ENCODE peak calls at places on chromosome 1, in six cellular contexts. C is KBM-7; N is activated T-helper 1 cell treated with anti-CD3 and anti-CD28 coated beads, Interleukin-2, amount 50 U/mL, for 16 hours; A is NCI-H460; O is HL-60; L is stimulated activated CD8-positive, alpha-beta memory T cell treated with anti-CD3 and anti-CD28 coated beads, Interleukin-2, amount 100 ng/mL, for 48 hours. K is an unnamed sample.

GRCh38 chr1:70043806-70044205 is 161.6 kb downstream of the LRRC40 start:
- DNase-seq in C (no peak), N (no peak), A (peak), O (no peak), L (no peak), K (peak)

GRCh38 chr1:48019714-48020315 is 22.6 kb upstream of the TRABD2B start:
- DNase-seq in C (no peak), N (no peak), A (no peak), O (no peak), L (no peak), K (no peak)

GRCh38 chr1:239197871-239198270 is 188.5 kb upstream of the CHRM3 start:
- DNase-seq in C (no peak), N (no peak), A (no peak), O (no peak), L (no peak), K (no peak)

GRCh38 chr1:117561551-117561950 is 44.3 kb upstream of the TENT5C start:
- DNase-seq in C (no peak), N (no peak), A (no peak), O (no peak), L (no peak), K (no peak)

GRCh38 chr1:226429051-226429461 is 21.2 kb upstream of the PARP1 start:
- DNase-seq in C (peak), N (no peak), A (no peak), O (no peak), L (no peak), K (peak)

GRCh38 chr1:46084553-46085448 is 47.6 kb downstream of the PIK3R3 start:
- DNase-seq in C (no peak), N (no peak), A (no peak), O (no peak), L (no peak), K (peak)

GRCh38 chr1:42686418-42686817 is 4.2 kb downstream of the YBX1 start:
- DNase-seq in C (no peak), N (no peak), A (no peak), O (no peak), L (no peak), K (no peak)

GRCh38 chr1:205782627-205783470 is 7.6 kb upstream of the RAB29 start:
- DNase-seq in C (no peak), N (no peak), A (no peak), O (no peak), L (no peak), K (peak)

GRCh38 chr1:185512442-185512841 is 195.4 kb upstream of the IVNS1ABP start:
- DNase-seq in C (peak), N (no peak), A (no peak), O (peak), L (no peak), K (peak)

GRCh38 chr1:22051607-22052114 is 848 bp upstream of the CDC42 start:
- DNase-seq in C (no peak), N (no peak), A (no peak), O (no peak), L (no peak), K (no peak)

GRCh38 chr1:192544983-192545393 is 30.6 kb upstream of the RGS1 start:
- DNase-seq in C (no peak), N (no peak), A (no peak), O (no peak), L (no peak), K (peak)

GRCh38 chr1:203557958-203558760 is 64.2 kb downstream of the OPTC start:
- DNase-seq in C (no peak), N (no peak), A (peak), O (no peak), L (no peak), K (peak)

GRCh38 chr1:30242178-30242577 is 481.2 kb downstream of the MATN1 start:
- DNase-seq in C (no peak), N (no peak), A (no peak), O (no peak), L (no peak), K (peak)

GRCh38 chr1:151199860-151200581 is 1.7 kb downstream of the PIP5K1A start:
- DNase-seq in C (peak), N (no peak), A (no peak), O (peak), L (no peak), K (peak)

GRCh38 chr1:2499260-2499659 is 23.2 kb downstream of the PLCH2 start:
- DNase-seq in C (no peak), N (no peak), A (no peak), O (no peak), L (no peak), K (no peak)

GRCh38 chr1:232553809-232554208 is 76.1 kb downstream of the SIPA1L2 start:
- DNase-seq in C (no peak), N (no peak), A (no peak), O (no peak), L (no peak), K (peak)

GRCh38 chr1:92877792-92878191 is 46.0 kb downstream of the RPL5 start:
- DNase-seq in C (no peak), N (no peak), A (no peak), O (no peak), L (no peak), K (no peak)

GRCh38 chr1:181135815-181136737 is 47.6 kb downstream of the IER5 start:
- DNase-seq in C (peak), N (no peak), A (peak), O (peak), L (no peak), K (peak)

GRCh38 chr1:85550784-85551516 is 29.6 kb upstream of the CCN1 start:
- DNase-seq in C (no peak), N (no peak), A (no peak), O (no peak), L (no peak), K (peak)

GRCh38 chr1:52672946-52673345 is 25.2 kb downstream of the COA7 start:
- DNase-seq in C (no peak), N (no peak), A (no peak), O (no peak), L (no peak), K (no peak)

GRCh38 chr1:228664399-228664914 is 70.8 kb upstream of the RHOU start:
- DNase-seq in C (peak), N (peak), A (peak), O (peak), L (peak), K (peak)